ENCODE peak calls at places on chromosomes 12 and 14, in five cellular contexts. Y is esophagus squamous epithelium, D is uterus, S is psoas muscle, O is fibroblast of lung. I is an unnamed sample. For H3K4me1, the result is how much of the 10 kb centered on the place peaks cover.

GRCh38 chr12:103884316-103884715 is 43.3 kb upstream of the NT5DC3 start:
- DNase-seq in O (peak), Y (no peak), D (no peak), S (no peak), I (no peak)

GRCh38 chr12:24754690-24755638 is 193.9 kb downstream of the BCAT1 start:
- DNase-seq in D (no peak), O (peak), Y (no peak), S (no peak), I (no peak)

GRCh38 chr12:93524386-93525133 is 47.9 kb upstream of the SOCS2 start:
- DNase-seq in Y (no peak), D (no peak), O (no peak), S (no peak), I (no peak)

GRCh38 chr12:65306603-65307501 is 28.4 kb downstream of the MSRB3 start:
- DNase-seq in S (no peak), O (peak), D (peak), Y (no peak), I (no peak)

GRCh38 chr12:111462134-111462821 is 56.6 kb downstream of the SH2B3 start:
- DNase-seq in O (peak), S (no peak), Y (no peak), D (no peak), I (no peak)

GRCh38 chr14:95984206-95984605 is 55.0 kb upstream of the C14orf132 start:
- DNase-seq in S (no peak), O (no peak), Y (no peak), D (no peak), I (no peak)

GRCh38 chr12:59182191-59182590 is 261.9 kb upstream of the LRIG3 start:
- DNase-seq in Y (no peak), S (no peak), D (no peak), O (no peak), I (no peak)

GRCh38 chr12:104816845-104817503 is 141.1 kb downstream of the SLC41A2 start:
- DNase-seq in D (no peak), O (no peak), S (no peak), Y (no peak), I (no peak)

GRCh38 chr12:110355080-110355479 is 48.4 kb downstream of the ANAPC7 start:
- DNase-seq in O (no peak), S (no peak), Y (no peak), D (no peak), I (no peak)

GRCh38 chr12:123436017-123436964 is at the start of gene RILPL2:
- DNase-seq in D (peak), Y (peak), S (peak), O (peak), I (peak)

GRCh38 chr12:95836630-95837239 is 22.0 kb upstream of the SNRPF start:
- DNase-seq in S (no peak), Y (no peak), D (no peak), O (peak), I (no peak)

GRCh38 chr14:94045101-94045500 is 19.0 kb downstream of the OTUB2 start:
- DNase-seq in D (no peak), S (no peak), Y (no peak), O (no peak), I (no peak)

GRCh38 chr14:93970589-93970966 is 5.8 kb downstream of the ASB2 start:
- DNase-seq in Y (no peak), O (no peak), S (no peak), D (no peak), I (no peak)

DNA sequence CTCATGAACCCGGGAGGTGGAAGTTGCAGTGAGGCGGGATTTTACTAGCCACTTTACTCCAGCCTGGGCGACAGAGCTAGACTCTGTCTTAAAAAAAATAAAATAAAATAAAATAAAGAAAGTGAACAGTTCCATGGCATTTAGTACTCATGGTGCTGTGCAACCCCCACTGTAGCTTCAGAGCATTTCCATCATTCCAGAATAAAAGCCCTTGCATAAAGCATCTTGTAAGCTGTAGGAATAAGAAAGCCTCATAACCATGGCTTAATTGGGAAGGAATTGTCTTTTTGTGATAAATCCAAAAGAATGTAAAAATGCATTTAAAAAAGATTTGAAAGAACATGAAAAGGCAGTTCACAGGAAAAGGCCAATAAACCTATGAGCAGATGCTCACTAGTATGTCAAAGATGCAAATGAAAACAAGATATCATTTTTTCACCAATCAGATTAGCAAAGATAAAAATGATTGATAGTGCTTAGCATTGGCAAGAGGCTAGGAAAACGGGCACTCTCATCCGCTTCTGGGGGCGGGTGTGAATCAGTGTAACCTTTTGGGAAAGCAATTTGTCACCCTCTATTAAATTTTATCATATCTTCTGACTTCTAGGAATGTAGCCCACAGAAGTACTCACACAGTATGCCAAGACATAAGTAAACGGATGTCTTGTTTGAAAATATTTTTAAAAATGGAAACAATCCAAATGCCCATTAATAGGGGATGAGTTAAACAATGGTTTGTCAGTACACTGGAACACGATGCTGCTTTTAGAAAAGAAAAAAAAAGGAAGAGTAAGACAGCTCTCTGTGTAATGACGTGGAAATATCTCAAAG is 46.6 kb downstream of the CFAP251 start:
- DNase-seq in O (peak), S (no peak), D (no peak), Y (no peak), I (no peak)
- TF ChIP-seq CTCF in O (no peak), S (no peak), D (no peak), Y (no peak), I (no peak)

GRCh38 chr14:101773378-101773777 is 11.9 kb downstream of the PPP2R5C start:
- DNase-seq in O (no peak), S (no peak), D (no peak), Y (no peak), I (no peak)
- H3K4me3 ChIP-seq in O (no peak), S (no peak), D (no peak), Y (no peak), I (no peak)

GRCh38 chr12:124506145-124506831 is 61.1 kb downstream of the NCOR2 start:
- DNase-seq in O (no peak), Y (peak), D (peak), S (peak), I (peak)
- H3K4me1 ChIP-seq in O (under half), Y (half or more), D (under half), S (half or more), I (under half)

GRCh38 chr14:92382677-92383076 is 59.7 kb downstream of the SLC24A4 start:
- DNase-seq in Y (no peak), D (no peak), S (no peak), O (no peak), I (no peak)
- TF ChIP-seq CTCF in Y (no peak), D (no peak), S (no peak), O (peak), I (peak)

GRCh38 chr14:57078054-57078453 is 190.7 kb downstream of the EXOC5 start:
- DNase-seq in S (no peak), O (no peak), Y (no peak), D (no peak), I (no peak)
- H3K4me3 ChIP-seq in S (no peak), O (no peak), Y (no peak), D (no peak), I (no peak)

GRCh38 chr12:52041695-52042123 is 9.5 kb upstream of the NR4A1 start:
- DNase-seq in D (peak), Y (no peak), S (no peak), O (peak), I (no peak)
- H3K4me1 ChIP-seq in D (under half), Y (under half), S (half or more), O (under half), I (under half)

DNA sequence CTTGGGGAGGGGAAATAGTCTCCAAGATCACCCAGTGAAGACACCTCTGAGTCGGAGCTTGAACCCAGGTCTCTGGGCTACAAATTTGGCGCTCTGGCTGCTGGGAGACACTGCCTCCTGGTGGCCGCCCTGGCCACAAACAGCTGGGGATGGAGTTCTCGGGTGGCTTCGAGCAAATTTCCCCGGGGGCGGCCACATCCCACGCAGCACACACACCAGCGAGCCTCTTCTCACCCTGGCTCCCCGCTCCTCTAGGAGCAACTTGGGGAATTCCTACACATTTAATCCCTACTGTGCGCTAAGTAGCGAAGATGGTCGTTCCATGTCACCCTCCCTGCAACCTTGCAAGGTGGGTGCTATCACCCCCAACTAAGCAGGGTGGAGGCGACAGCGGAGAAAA is 66.2 kb upstream of the BEGAIN start:
- DNase-seq in O (no peak), S (no peak), D (no peak), Y (no peak), I (no peak)
- TF ChIP-seq CTCF in O (peak), S (peak), D (no peak), Y (peak), I (no peak)

GRCh38 chr14:20802341-20803084 is at the start of gene RNASE1:
- DNase-seq in Y (no peak), S (no peak), D (no peak), O (no peak), I (peak)

GRCh38 chr14:20803221-20803620 is 577 bp upstream of the RNASE1 start:
- DNase-seq in O (no peak), D (no peak), S (no peak), Y (no peak), I (no peak)

GRCh38 chr14:20799444-20799843 is 3.2 kb downstream of the RNASE1 start:
- DNase-seq in Y (no peak), O (no peak), D (no peak), S (no peak), I (no peak)

GRCh38 chr14:20799955-20800544 is 2.6 kb downstream of the RNASE1 start:
- DNase-seq in D (no peak), O (no peak), S (no peak), Y (peak), I (peak)

DNA sequence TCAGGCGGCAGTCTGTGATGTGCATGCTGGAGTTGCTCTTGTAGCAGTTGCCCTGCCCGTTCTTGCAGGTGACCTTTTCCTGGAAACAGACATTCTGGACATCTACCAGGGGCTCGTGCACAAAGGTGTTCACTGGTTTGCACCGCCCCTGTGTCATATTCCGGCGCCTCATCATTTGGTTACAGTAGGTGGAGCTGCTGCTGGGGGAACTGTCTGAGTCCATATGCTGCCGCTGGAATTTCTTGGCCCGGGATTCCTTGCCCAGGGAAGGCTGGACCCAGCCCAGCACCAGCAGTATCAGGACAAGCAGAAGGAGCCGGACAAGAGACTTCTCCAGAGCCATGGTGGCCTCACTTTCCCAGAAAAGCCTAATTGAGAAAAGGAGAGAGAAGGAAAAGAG is 918 bp downstream of the RNASE1 start:
- DNase-seq in O (no peak), S (no peak), D (no peak), Y (no peak), I (no peak)
- H3K4me3 ChIP-seq in O (no peak), S (peak), D (peak), Y (peak), I (peak)

DNA sequence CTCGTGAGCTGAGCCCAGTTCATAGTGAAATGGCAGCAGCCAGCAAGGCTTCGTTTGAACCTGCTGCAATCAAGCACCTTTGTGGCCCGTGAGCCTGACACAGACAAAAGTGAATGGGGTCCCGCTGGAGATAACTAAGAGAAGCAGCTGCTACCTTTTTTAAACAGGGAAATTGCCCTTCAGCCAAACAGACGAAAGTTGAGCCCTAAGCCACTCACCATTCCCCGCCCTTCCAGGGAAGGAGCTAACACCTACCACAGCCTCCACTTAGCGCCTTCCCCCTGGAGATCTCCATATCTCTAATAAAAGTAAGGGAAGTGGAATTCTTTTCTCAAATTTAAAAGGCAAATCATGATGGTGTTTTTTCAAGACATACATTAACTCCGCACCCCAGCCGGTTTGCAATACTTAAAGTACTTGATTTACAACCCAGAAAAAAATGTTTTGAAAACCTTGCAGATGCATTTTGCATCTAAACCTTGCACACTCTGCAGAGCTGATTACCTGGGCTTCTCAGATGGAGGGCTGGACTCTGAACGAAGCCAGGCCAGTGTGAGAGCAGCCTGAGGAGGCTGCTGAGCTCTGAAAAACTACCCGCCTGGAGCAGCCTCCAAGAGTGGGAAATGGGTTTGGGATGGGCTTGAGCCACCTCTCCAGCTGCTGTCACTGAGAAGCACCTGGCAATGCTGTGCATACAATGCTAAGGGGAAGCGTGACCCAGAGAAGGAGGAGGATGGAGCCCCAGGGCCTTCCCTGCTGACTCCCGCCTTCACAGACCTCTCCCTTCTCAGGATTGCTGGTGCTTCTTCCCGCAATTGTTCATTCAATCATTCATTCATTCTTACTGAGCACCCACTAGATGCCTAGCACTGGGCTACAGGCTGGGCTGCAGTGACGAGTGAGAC is 10.0 kb downstream of the NUAK1 start:
- DNase-seq in D (no peak), Y (no peak), S (no peak), O (no peak), I (no peak)
- H3K4me1 ChIP-seq in D (under half), Y (under half), S (half or more), O (under half), I (under half)